ENCODE peak calls at places on chromosomes 11 and 22, in seven cellular contexts. U, I, R, V, J, E and G are unnamed samples.

GRCh38 chr22:42357221-42357620 is 75.0 kb downstream of the NFAM1 start:
- DNase-seq in U (no peak), I (no peak), R (no peak), V (no peak), J (no peak), E (no peak), G (no peak)

GRCh38 chr11:32050256-32050655 is 40.6 kb upstream of the RCN1 start:
- DNase-seq in U (no peak), I (no peak), R (no peak), V (no peak), J (no peak), E (no peak), G (no peak)

GRCh38 chr11:12441081-12441801 is 63.9 kb downstream of the PARVA start:
- DNase-seq in U (no peak), I (peak; percentile 51), R (no peak), V (no peak), J (no peak), E (no peak), G (no peak)

GRCh38 chr22:24744638-24745037 is 29.9 kb downstream of the PIWIL3 start:
- DNase-seq in U (no peak), I (no peak), R (no peak), V (no peak), J (no peak), E (no peak), G (no peak)

GRCh38 chr11:115566185-115566765 is 62.1 kb upstream of the CADM1 start:
- DNase-seq in U (no peak), I (no peak), R (no peak), V (no peak), J (no peak), E (no peak), G (no peak)

GRCh38 chr11:122229611-122230386 is 113.8 kb upstream of the BLID start:
- DNase-seq in U (peak; percentile 26), I (no peak), R (no peak), V (no peak), J (no peak), E (no peak), G (no peak)

GRCh38 chr11:9901931-9902330 is 238.1 kb downstream of the SWAP70 start:
- DNase-seq in U (no peak), I (peak; percentile 17), R (no peak), V (no peak), J (no peak), E (no peak), G (no peak)

GRCh38 chr11:27423125-27423524 is 49.5 kb downstream of the LGR4 start:
- DNase-seq in U (no peak), I (peak; percentile 92), R (no peak), V (peak; percentile 41), J (peak; percentile 67), E (no peak), G (no peak)

GRCh38 chr11:11069741-11070550 is 212.1 kb upstream of the ZBED5 start:
- DNase-seq in U (no peak), I (no peak), R (no peak), V (no peak), J (peak; percentile 3), E (no peak), G (no peak)

GRCh38 chr11:59706518-59707285 is 6.9 kb downstream of the OR10V1 start:
- DNase-seq in U (no peak), I (peak; percentile 91), R (no peak), V (peak; percentile 57), J (peak; percentile 27), E (no peak), G (no peak)

GRCh38 chr11:103878646-103879045 is 157.8 kb upstream of the DDI1 start:
- DNase-seq in U (no peak), I (no peak), R (no peak), V (no peak), J (no peak), E (no peak), G (no peak)

GRCh38 chr11:84722583-84723108 is 904.5 kb downstream of the DLG2 start:
- DNase-seq in U (no peak), I (no peak), R (no peak), V (no peak), J (no peak), E (no peak), G (no peak)

GRCh38 chr22:49170053-49170452 is 657.6 kb downstream of the BRD1 start:
- DNase-seq in U (no peak), I (no peak), R (no peak), V (no peak), J (no peak), E (no peak), G (no peak)

GRCh38 chr11:31487848-31488247 is 21.6 kb downstream of the IMMP1L start:
- DNase-seq in U (no peak), I (peak; percentile 76), R (peak; percentile 8), V (no peak), J (peak; percentile 28), E (no peak), G (no peak)